ENCODE peak calls at places on chromosomes 13 and 19, in six cellular contexts. E is lower lobe of right lung; F is WERI-Rb-1; T is CD4-positive, CD25-positive, alpha-beta regulatory T cell; B is breast epithelium; H is osteoblast. K is an unnamed sample.

GRCh38 chr19:1066748-1067340 is at the start of gene ARHGAP45:
- DNase-seq in E (peak), F (peak), T (peak), B (no peak), H (no peak), K (no peak)

GRCh38 chr19:23345838-23346237 is 49.4 kb downstream of the ZNF91 start:
- DNase-seq in E (no peak), F (no peak), T (no peak), B (no peak), H (no peak), K (no peak)

GRCh38 chr13:83975668-83976165 is 93.4 kb upstream of the SLITRK1 start:
- DNase-seq in E (no peak), F (no peak), T (no peak), B (no peak), H (no peak), K (no peak)

GRCh38 chr19:13089857-13090507 is 12.7 kb downstream of the LYL1 start:
- DNase-seq in E (no peak), F (no peak), T (no peak), B (no peak), H (no peak), K (no peak)

GRCh38 chr13:80297094-80297493 is 43.8 kb downstream of the SPRY2 start:
- DNase-seq in E (no peak), F (no peak), T (no peak), B (no peak), H (no peak), K (no peak)

GRCh38 chr19:1221141-1221903 is 15.7 kb downstream of the STK11 start:
- DNase-seq in E (no peak), F (peak), T (no peak), B (no peak), H (peak), K (no peak)

GRCh38 chr13:100063333-100063732 is 25.6 kb upstream of the PCCA start:
- DNase-seq in E (no peak), F (no peak), T (no peak), B (no peak), H (no peak), K (no peak)

GRCh38 chr13:48514776-48515175 is 18.1 kb downstream of the RCBTB2 start:
- DNase-seq in E (no peak), F (no peak), T (no peak), B (no peak), H (no peak), K (no peak)

GRCh38 chr13:20525144-20525600 is 485 bp downstream of the CRYL1 start:
- DNase-seq in E (peak), F (peak), T (peak), B (no peak), H (no peak), K (no peak)

DNA sequence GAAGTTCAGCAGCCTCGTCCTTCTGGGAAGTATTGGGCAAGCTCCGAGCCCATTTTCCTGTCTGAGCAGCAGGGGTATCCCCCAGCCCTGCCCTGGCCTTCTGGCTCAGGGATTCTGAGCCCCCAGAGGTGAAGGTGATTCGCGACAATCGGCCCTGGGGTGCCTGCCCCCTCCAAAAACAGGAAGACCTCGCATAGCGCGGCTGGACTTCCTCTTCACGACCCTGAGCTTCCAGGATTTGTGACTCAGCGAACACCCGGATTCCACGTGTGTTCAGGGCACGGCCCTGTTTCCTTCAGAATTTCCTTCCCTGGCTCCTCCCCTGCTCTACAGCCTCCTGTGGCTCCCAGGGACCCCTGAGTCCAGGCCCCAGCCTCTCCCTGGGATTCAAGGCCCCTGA is at the start of gene SEMA6B:
- DNase-seq in E (peak), F (no peak), T (no peak), B (no peak), H (no peak), K (no peak)
- H3K4me3 ChIP-seq in E (peak), F (no peak), T (no peak), B (peak), H (no peak), K (no peak)

GRCh38 chr19:37468961-37469777 is at the start of gene ZNF570:
- DNase-seq in E (peak), F (peak), T (peak), B (peak), H (peak), K (peak)
- H3K4me3 ChIP-seq in E (peak), F (peak), T (peak), B (peak), H (peak), K (peak)

GRCh38 chr13:28423010-28423409 is 71.9 kb downstream of the FLT1 start:
- DNase-seq in E (peak), F (no peak), T (no peak), B (no peak), H (no peak), K (no peak)

GRCh38 chr13:28425796-28426195 is 69.1 kb downstream of the FLT1 start:
- DNase-seq in E (no peak), F (no peak), T (no peak), B (no peak), H (no peak), K (no peak)

GRCh38 chr13:28415994-28416411 is 78.9 kb downstream of the FLT1 start:
- DNase-seq in E (no peak), F (no peak), T (no peak), B (no peak), H (peak), K (no peak)

DNA sequence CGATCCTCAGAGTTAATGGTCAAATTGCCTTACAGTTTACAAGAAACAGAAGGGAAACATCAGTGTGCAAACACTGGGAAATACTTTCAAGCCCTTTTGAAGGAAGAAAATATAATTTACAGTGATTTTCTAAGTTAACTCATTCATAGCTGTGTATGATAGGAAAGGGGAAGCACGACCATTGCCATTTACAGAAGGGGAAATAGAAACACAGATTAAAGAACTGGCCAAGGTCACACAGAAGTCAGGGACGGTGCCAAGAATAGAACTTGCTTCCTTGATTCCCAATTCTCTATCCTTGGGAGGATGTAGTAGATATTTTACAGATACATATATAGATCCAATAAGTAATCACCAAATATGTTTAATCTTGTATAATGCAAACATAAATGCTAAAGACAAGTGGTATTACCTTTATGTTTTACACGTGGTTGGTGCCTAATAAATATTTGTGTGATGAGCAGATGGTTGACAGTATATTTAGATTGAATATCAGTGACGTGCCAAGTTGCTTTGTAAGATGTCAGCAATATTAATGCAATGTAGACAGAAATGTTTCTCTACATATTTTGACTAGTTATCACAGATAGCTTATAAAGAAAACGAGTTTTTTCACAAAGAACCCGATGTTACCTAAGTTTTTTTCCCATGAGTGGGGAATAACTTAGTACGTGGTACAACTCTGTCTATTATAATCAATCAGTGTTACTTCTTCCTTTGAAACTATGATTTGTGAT is 73.1 kb downstream of the FLT1 start:
- DNase-seq in E (no peak), F (no peak), T (no peak), B (no peak), H (no peak), K (no peak)
- H3K4me3 ChIP-seq in E (no peak), F (no peak), T (no peak), B (no peak), H (no peak), K (no peak)

DNA sequence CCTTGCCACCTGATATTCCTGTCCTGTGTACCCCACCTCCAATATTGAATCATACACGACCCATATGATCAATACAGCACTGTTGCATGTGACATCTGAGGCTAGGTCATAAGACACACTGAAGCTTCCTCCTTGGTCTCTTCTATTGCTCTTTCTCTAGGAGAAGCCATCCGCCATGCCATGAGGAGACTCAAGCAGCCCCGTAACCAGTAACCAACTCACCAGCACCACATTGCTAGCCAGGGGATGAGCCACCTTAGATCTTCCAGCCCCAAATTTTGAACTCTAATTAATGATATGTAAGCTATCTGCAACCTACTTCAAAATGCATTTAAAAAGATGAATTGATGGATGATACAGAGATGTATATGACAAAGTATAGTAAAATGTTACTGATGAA is 28.6 kb downstream of the ZNF557 start:
- DNase-seq in E (no peak), F (no peak), T (no peak), B (no peak), H (no peak), K (peak)
- H3K4me3 ChIP-seq in E (peak), F (peak), T (peak), B (peak), H (peak), K (no peak)

GRCh38 chr13:46134494-46134893 is 29.7 kb upstream of the CPB2 start:
- DNase-seq in E (no peak), F (no peak), T (no peak), B (no peak), H (no peak), K (no peak)

GRCh38 chr13:46136688-46137087 is 31.9 kb upstream of the CPB2 start:
- DNase-seq in E (no peak), F (no peak), T (no peak), B (no peak), H (no peak), K (no peak)

GRCh38 chr13:46137627-46138026 is 32.8 kb upstream of the CPB2 start:
- DNase-seq in E (no peak), F (no peak), T (no peak), B (no peak), H (peak), K (no peak)

GRCh38 chr13:46132109-46132508 is 27.3 kb upstream of the CPB2 start:
- DNase-seq in E (no peak), F (no peak), T (no peak), B (no peak), H (no peak), K (no peak)

GRCh38 chr13:46134961-46135522 is 30.2 kb upstream of the CPB2 start:
- DNase-seq in E (no peak), F (no peak), T (no peak), B (no peak), H (no peak), K (no peak)
- H3K4me3 ChIP-seq in E (no peak), F (no peak), T (no peak), B (no peak), H (no peak), K (no peak)

DNA sequence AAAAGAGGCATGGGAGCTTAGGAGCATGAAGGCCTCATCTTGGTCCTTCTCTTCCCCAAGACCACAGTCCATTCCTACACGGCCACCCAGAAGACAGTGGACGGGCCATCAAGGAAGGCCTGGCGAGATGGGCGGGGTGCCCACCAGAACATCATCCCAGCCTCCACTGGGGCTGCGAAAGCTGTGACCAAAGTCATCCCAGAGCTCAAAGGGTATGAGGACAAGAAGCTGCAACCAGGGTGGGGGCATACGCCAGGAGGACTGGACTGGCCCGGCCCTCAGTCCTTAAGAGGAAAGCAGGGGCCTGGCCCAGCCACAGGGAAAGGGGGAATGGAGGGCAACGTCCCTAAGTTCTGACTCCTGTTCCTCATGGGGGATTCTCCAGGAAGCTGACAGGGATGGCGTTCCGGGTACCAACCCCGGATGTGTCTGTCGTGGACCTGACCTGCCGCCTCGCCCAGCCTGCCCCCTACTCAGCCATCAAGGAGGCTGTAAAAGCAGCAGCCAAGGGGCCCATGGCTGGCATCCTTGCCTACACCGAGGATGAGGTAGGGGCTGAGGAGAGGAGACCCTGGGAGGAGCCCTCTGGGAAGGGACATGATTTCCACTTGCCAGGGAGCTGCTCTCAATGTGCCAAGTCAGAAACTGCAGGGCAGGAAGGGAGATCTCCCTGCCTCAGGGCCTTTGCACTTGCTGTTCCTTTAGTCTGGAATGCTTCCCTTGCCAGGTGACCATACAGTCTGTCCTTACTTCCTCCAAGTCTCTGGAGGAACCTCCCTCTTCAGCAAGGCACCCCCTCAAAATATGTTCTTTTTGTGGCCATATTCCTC is 1.9 kb upstream of the TMEM147 start:
- DNase-seq in E (no peak), F (no peak), T (no peak), B (no peak), H (peak), K (no peak)
- H3K4me3 ChIP-seq in E (no peak), F (no peak), T (no peak), B (no peak), H (no peak), K (no peak)

GRCh38 chr19:53333466-53334449 is at the start of gene ZNF845:
- DNase-seq in E (peak), F (peak), T (peak), B (peak), H (peak), K (peak)

GRCh38 chr19:53328967-53329366 is 4.6 kb upstream of the ZNF845 start:
- DNase-seq in E (peak), F (no peak), T (no peak), B (no peak), H (no peak), K (peak)

GRCh38 chr19:53333071-53333465 is 481 bp upstream of the ZNF845 start:
- DNase-seq in E (peak), F (peak), T (no peak), B (no peak), H (no peak), K (peak)

GRCh38 chr19:53332484-53332883 is 1.1 kb upstream of the ZNF845 start:
- DNase-seq in E (no peak), F (no peak), T (no peak), B (no peak), H (no peak), K (no peak)
- H3K4me3 ChIP-seq in E (peak), F (no peak), T (peak), B (peak), H (peak), K (no peak)